ENCODE peak calls at places on chromosomes 4 and X, in eight cellular contexts. A, Z, H, D, T, O, K and B are unnamed samples.

GRCh38 chr4:17285747-17286146 is 226.1 kb downstream of the QDPR start:
- DNase-seq in H (no peak), T (peak; percentile 41), K (no peak), D (no peak), Z (no peak), A (no peak), O (no peak), B (no peak)

GRCh38 chr4:74635074-74635473 is 159.2 kb downstream of the BTC start:
- DNase-seq in A (no peak), O (no peak), K (no peak), H (no peak), Z (no peak), D (no peak), T (no peak), B (no peak)

GRCh38 chr4:86250616-86251015 is 109.2 kb downstream of the MAPK10 start:
- DNase-seq in T (no peak), A (no peak), K (no peak), H (no peak), Z (no peak), D (no peak), O (no peak), B (no peak)

GRCh38 chr4:77959566-77960338 is 97.1 kb downstream of the MRPL1 start:
- DNase-seq in H (peak; percentile 75), O (peak; percentile 76), D (peak; percentile 63), T (peak; percentile 83), A (peak; percentile 9), K (no peak), Z (peak; percentile 55), B (peak; percentile 80)

GRCh38 chrX:123322531-123322930 is 138.5 kb downstream of the GRIA3 start:
- DNase-seq in D (no peak), K (no peak), Z (no peak), T (no peak), A (no peak), H (no peak), O (no peak), B (no peak)

GRCh38 chr4:128335541-128335940 is 47.9 kb upstream of the PGRMC2 start:
- DNase-seq in O (peak; percentile 33), K (no peak), A (no peak), H (no peak), Z (no peak), T (no peak), D (no peak), B (no peak)

GRCh38 chrX:109635151-109635550 is 10.2 kb upstream of the KCNE5 start:
- DNase-seq in O (peak; percentile 49), T (peak; percentile 16), Z (peak; percentile 31), K (no peak), H (peak; percentile 14), A (peak; percentile 6), D (peak; percentile 19), B (peak; percentile 36)

GRCh38 chr4:129526812-129527211 is 430.9 kb downstream of the C4orf33 start:
- DNase-seq in T (peak; percentile 42), K (no peak), O (peak; percentile 33), Z (peak; percentile 57), D (no peak), A (no peak), H (no peak), B (no peak)

GRCh38 chr4:54014761-54015160 is 49.6 kb downstream of the CHIC2 start:
- DNase-seq in H (no peak), Z (no peak), T (no peak), K (no peak), O (no peak), A (no peak), D (no peak), B (no peak)

GRCh38 chr4:84878541-84878940 is 87.9 kb downstream of the WDFY3 start:
- DNase-seq in A (no peak), O (peak; percentile 61), K (no peak), D (no peak), Z (no peak), T (no peak), H (peak; percentile 12), B (no peak)

GRCh38 chr4:84418032-84418709 is 80.9 kb downstream of the NKX6-1 start:
- DNase-seq in O (no peak), D (no peak), K (no peak), A (no peak), H (no peak), T (no peak), Z (no peak), B (no peak)

GRCh38 chr4:180923476-180923875 is 1319.7 kb upstream of the TENM3 start:
- DNase-seq in T (peak; percentile 94), K (no peak), D (peak; percentile 60), Z (no peak), A (no peak), O (peak; percentile 21), H (peak; percentile 90), B (no peak)

GRCh38 chr4:126385954-126386353 is 1071.2 kb downstream of the FAT4 start:
- DNase-seq in D (no peak), H (no peak), K (no peak), O (no peak), A (no peak), Z (no peak), T (no peak), B (no peak)

GRCh38 chr4:26687728-26688127 is 103.8 kb downstream of the TBC1D19 start:
- DNase-seq in D (peak; percentile 87), Z (no peak), O (peak; percentile 90), K (no peak), A (peak; percentile 79), T (peak; percentile 90), H (peak; percentile 85), B (peak; percentile 79)

GRCh38 chr4:33722800-33723511 is 2521.4 kb downstream of the ARAP2 start:
- DNase-seq in D (no peak), Z (no peak), O (peak; percentile 54), K (no peak), T (peak; percentile 68), A (no peak), H (peak; percentile 62), B (peak; percentile 82)

GRCh38 chrX:40098264-40099045 is 697 bp upstream of the BCOR start:
- DNase-seq in A (no peak), T (peak; percentile 52), Z (peak; percentile 40), H (peak; percentile 39), O (peak; percentile 56), K (no peak), D (peak; percentile 61), B (peak; percentile 63)

GRCh38 chrX:71493111-71493613 is 39.7 kb upstream of the OGT start:
- DNase-seq in T (peak; percentile 64), K (no peak), O (peak; percentile 41), D (no peak), A (no peak), Z (peak; percentile 2), H (peak; percentile 69), B (no peak)

GRCh38 chr4:182245541-182246245 is 2.5 kb downstream of the TENM3 start:
- DNase-seq in H (peak; percentile 15), A (no peak), Z (no peak), T (no peak), K (no peak), O (no peak), D (no peak), B (peak; percentile 60)

GRCh38 chr4:101784957-101785356 is 5.6 kb upstream of the BANK1 start:
- DNase-seq in K (no peak), H (no peak), O (no peak), T (no peak), D (no peak), Z (no peak), A (no peak), B (peak; percentile 4)

GRCh38 chr4:77695769-77696168 is 90.1 kb downstream of the CXCL13 start:
- DNase-seq in H (peak; percentile 95), K (no peak), O (peak; percentile 97), T (peak; percentile 91), D (peak; percentile 97), A (peak; percentile 93), Z (peak; percentile 88), B (peak; percentile 95)

GRCh38 chr4:95877636-95878035 is 37.7 kb downstream of the PDHA2 start:
- DNase-seq in O (no peak), K (no peak), A (no peak), D (no peak), T (no peak), H (no peak), Z (no peak), B (no peak)

DNA sequence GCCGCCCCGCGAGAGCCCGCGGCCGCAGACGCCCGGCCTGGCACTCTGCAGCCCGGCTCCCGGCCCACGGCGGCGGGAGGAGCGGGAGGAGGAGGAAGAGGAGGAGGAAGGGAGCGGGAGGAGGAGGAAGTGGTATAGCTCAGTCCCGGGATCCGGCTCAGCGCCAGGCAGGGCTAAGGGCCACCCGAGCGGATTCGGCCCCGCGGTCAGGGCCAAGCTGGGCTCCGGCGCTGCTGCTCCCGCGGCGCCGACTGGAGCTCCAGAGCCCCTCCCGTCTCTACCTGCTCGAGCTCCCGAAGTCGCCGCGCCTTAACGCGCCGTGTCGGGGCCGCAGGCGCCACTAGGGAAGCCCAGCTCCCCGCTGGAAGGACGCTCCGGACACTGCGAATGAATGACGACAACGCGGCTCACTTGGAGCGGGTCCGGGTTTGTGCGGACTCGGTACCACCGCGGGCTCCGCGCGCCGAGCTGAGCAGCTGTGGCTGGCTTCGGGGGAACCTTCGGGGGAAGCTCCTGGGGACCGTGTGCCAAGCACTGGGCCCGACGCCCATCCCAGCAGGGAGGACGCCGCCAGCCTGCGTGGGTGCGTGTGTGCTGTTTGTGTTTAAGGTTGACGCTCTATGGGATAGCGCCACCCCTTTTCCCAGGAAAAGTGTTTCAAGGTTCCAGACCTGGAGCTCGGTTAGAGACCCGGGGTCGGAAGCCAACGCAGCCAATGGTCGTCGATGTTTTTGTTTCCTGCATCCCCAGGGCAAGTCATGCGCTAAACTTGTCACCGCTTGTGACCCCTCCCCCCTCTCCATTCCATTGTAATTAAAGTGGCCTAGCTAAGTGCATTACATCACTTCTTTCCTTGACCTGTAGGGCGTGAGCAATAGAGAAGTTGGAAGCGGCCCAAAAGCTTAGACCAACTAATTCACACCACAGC is at the start of gene TBC1D9:
- DNase-seq in H (peak; percentile 70), O (peak; percentile 80), Z (peak; percentile 97), D (peak; percentile 68), A (peak; percentile 69), K (peak; percentile 42), T (peak; percentile 75), B (peak; percentile 82)
- TF ChIP-seq CTCF in H (no peak), O (peak; percentile 0), Z (peak; percentile 4), D (no peak), A (peak; percentile 28), K (no peak), T (no peak), B (peak; percentile 8)

GRCh38 chrX:153647461-153648357 is 706 bp downstream of the DUSP9 start:
- DNase-seq in T (no peak), D (no peak), O (no peak), K (no peak), A (no peak), H (no peak), Z (no peak), B (no peak)
- H3K4me3 ChIP-seq in T (no peak overlapping the region), D (no peak overlapping the region), O (no peak overlapping the region), K (peak overlapping the region; percentile 49), A (no peak overlapping the region), H (no peak overlapping the region), Z (no peak overlapping the region), B (peak overlapping the region; percentile 0)

GRCh38 chr4:137069473-137069872 is 462.8 kb downstream of the PCDH18 start:
- DNase-seq in A (no peak), K (no peak), T (no peak), H (no peak), Z (no peak), O (no peak), D (no peak), B (no peak)
- TF ChIP-seq CTCF in A (no peak), K (no peak), T (no peak), H (no peak), Z (no peak), O (no peak), D (no peak), B (no peak)

DNA sequence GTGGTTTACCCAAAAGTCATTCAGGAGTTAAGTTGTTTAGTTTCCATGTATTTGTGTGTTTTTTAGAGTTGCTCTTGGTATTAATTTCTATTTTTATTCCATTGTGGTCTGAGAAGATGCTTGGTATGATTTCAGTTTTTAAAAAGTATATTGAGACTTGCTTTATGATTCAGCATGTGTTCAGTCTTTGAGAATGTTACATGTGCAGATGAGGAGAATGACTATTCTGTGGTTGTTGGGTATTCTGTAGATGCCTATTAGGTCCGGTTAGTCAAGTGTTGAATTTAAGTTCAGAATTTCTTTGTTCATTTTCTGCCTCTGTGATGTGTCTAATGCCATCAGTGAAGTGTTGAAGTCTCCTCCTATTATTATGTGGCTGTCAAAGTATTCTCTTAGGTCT is 249.4 kb downstream of the ARHGAP10 start:
- DNase-seq in H (peak; percentile 36), D (peak; percentile 66), T (peak; percentile 42), O (peak; percentile 44), Z (no peak), A (no peak), K (no peak), B (no peak)
- H3K4me3 ChIP-seq in H (no peak overlapping the region), D (no peak overlapping the region), T (no peak overlapping the region), O (no peak overlapping the region), Z (no peak overlapping the region), A (no peak overlapping the region), K (no peak overlapping the region), B (no peak overlapping the region)